ENCODE peak calls at places on chromosomes 6 and 20, in nine cellular contexts. W is left ventricle myocardium inferior, T is pancreas, D is mesenchymal stem cell, A is spleen, B is foreskin keratinocyte, P is colonic mucosa, X is PC-9, H is endothelial cell of umbilical vein. C is an unnamed sample.

GRCh38 chr20:36950432-36951197 is 893 bp downstream of the SAMHD1 start:
- DNase-seq in T (no peak), H (peak; percentile 20), P (peak; percentile 45), D (peak; percentile 65), X (no peak), W (peak; percentile 20), A (no peak), B (no peak), C (peak; percentile 49)

GRCh38 chr6:108083349-108083748 is 8.8 kb upstream of the OSTM1 start:
- DNase-seq in D (peak; percentile 4), W (no peak), P (no peak), X (no peak), B (no peak), H (no peak), T (no peak), A (no peak), C (no peak)

GRCh38 chr6:20919677-20920385 is 385.6 kb downstream of the CDKAL1 start:
- DNase-seq in B (peak; percentile 8), W (no peak), P (no peak), T (no peak), H (peak; percentile 35), A (no peak), X (no peak), D (no peak), C (no peak)

GRCh38 chr6:29813809-29814208 is 13.8 kb upstream of the HLA-G start:
- DNase-seq in B (peak; percentile 20), D (no peak), H (no peak), P (no peak), X (peak; percentile 77), A (no peak), T (no peak), W (no peak), C (no peak)

GRCh38 chr6:22279427-22279826 is 17.4 kb downstream of the PRL start:
- DNase-seq in X (no peak), D (no peak), A (no peak), B (no peak), H (no peak), T (no peak), W (no peak), P (no peak), C (no peak)

GRCh38 chr20:39909447-39909846 is 779.6 kb downstream of the MAFB start:
- DNase-seq in X (no peak), P (peak; percentile 22), W (peak; percentile 17), H (no peak), D (no peak), T (no peak), B (no peak), A (peak; percentile 64), C (no peak)

GRCh38 chr6:99822741-99823512 is 171.1 kb downstream of the MCHR2 start:
- DNase-seq in H (peak; percentile 49), W (no peak), P (peak; percentile 55), X (peak; percentile 56), A (no peak), D (peak; percentile 48), B (peak; percentile 59), T (no peak), C (no peak)

GRCh38 chr6:26234421-26235239 is 130.4 kb upstream of the BTN3A2 start:
- DNase-seq in H (peak; percentile 89), X (peak; percentile 61), T (no peak), P (peak; percentile 90), B (peak; percentile 70), W (no peak), A (peak; percentile 91), D (peak; percentile 87), C (peak; percentile 53)

GRCh38 chr6:4084444-4085328 is 5.7 kb upstream of the FAM217A start:
- DNase-seq in H (no peak), D (no peak), W (no peak), A (no peak), B (no peak), T (no peak), P (no peak), X (no peak), C (no peak)

GRCh38 chr6:111411978-111412574 is 70.9 kb downstream of the REV3L start:
- DNase-seq in H (no peak), W (no peak), P (no peak), D (no peak), T (no peak), X (no peak), B (no peak), A (no peak), C (no peak)

GRCh38 chr6:3698021-3698420 is 53.5 kb downstream of the PXDC1 start:
- DNase-seq in T (no peak), W (no peak), X (no peak), D (no peak), B (no peak), P (no peak), A (no peak), H (no peak), C (no peak)

GRCh38 chr20:25223179-25223661 is 24.7 kb upstream of the PYGB start:
- DNase-seq in A (no peak), X (peak; percentile 98), T (no peak), H (peak; percentile 61), B (peak; percentile 96), D (peak; percentile 96), P (peak; percentile 73), W (no peak), C (peak; percentile 17)

GRCh38 chr6:2020909-2021308 is 224.5 kb downstream of the GMDS start:
- DNase-seq in B (peak; percentile 72), X (no peak), T (no peak), W (no peak), A (no peak), H (peak; percentile 66), P (no peak), D (no peak), C (no peak)

GRCh38 chr6:157224178-157224956 is 99.0 kb downstream of the TMEM242 start:
- DNase-seq in H (no peak), X (no peak), D (no peak), T (no peak), P (no peak), B (no peak), W (no peak), A (peak; percentile 83), C (no peak)

GRCh38 chr6:39196648-39197047 is 32.6 kb downstream of the KCNK5 start:
- DNase-seq in H (no peak), P (no peak), A (no peak), X (peak; percentile 65), W (no peak), T (peak; percentile 17), B (no peak), D (no peak), C (no peak)

DNA sequence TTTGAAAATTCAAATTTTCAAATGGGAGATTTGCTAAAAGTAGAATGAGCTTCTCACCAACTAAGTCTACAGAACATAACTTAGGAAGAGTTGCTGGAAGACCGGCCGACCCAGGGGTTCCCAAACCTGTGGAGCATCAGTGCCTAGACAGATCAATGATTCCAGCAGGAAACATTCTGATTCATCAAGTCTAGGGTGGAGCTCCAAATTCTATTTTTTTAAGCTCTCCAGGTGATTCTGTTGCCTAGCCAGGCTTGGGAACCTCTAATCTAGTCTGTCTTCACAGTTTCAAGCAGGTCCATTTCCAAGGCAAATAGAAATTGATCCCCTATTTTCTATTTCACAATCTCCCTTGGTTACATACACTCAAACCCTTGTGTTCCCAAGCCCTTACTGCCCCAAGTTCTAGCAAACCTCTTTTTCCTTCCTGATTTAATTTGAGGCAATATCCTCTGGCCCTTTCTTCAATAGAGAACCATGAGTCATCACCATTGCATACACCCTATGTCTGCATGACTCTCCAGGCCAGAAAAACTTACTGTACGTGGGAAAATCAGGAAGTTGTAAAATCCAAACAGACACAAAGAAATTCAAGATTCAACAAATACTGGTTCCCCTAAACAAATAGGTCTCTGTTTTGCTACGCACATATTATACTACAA is 8.9 kb downstream of the ATXN1 start:
- DNase-seq in B (peak; percentile 78), X (peak; percentile 90), D (peak; percentile 94), T (no peak), P (peak; percentile 37), A (no peak), H (peak; percentile 91), W (no peak), C (no peak)
- H3K4me1 ChIP-seq in B (peaks cover 28% of the 10 kb centered on the region), X (peaks cover 67% of the 10 kb centered on the region), D (peaks cover 2% of the 10 kb centered on the region), T (peaks cover 50% of the 10 kb centered on the region), P (peaks cover 29% of the 10 kb centered on the region), A (peaks cover 4% of the 10 kb centered on the region), H (peaks cover 17% of the 10 kb centered on the region), W (peaks cover 94% of the 10 kb centered on the region), C (peaks cover 39% of the 10 kb centered on the region)

DNA sequence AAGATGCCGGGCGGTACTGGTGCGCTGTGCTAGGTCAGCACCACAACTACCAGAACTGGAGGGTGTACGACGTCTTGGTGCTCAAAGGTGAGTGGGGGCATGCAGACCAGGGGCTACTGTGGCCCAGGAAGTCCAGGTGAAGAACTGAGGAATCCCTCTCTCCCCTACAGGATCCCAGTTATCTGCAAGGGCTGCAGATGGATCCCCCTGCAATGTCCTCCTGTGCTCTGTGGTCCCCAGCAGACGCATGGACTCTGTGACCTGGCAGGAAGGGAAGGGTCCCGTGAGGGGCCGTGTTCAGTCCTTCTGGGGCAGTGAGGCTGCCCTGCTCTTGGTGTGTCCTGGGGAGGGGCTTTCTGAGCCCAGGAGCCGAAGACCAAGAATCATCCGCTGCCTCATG is 1.0 kb downstream of the LY6G6F start:
- DNase-seq in X (no peak), B (no peak), A (no peak), W (no peak), T (no peak), H (no peak), D (no peak), P (no peak), C (no peak)
- H3K4me1 ChIP-seq in X (peaks cover 6% of the 10 kb centered on the region), B (peaks cover 6% of the 10 kb centered on the region), A (no peaks in the 10 kb centered on the region), W (peaks cover 10% of the 10 kb centered on the region), T (peaks cover 5% of the 10 kb centered on the region), H (peaks cover 8% of the 10 kb centered on the region), D (peaks cover 5% of the 10 kb centered on the region), P (no peaks in the 10 kb centered on the region), C (peaks cover 20% of the 10 kb centered on the region)

GRCh38 chr20:3759884-3760283 is 7.7 kb downstream of the ADISSP start:
- DNase-seq in B (no peak), H (no peak), D (no peak), A (no peak), P (no peak), W (no peak), X (no peak), T (peak; percentile 45), C (no peak)
- H3K4me1 ChIP-seq in B (no peaks in the 10 kb centered on the region), H (no peaks in the 10 kb centered on the region), D (peaks cover 2% of the 10 kb centered on the region), A (no peaks in the 10 kb centered on the region), P (no peaks in the 10 kb centered on the region), W (peaks cover 24% of the 10 kb centered on the region), X (no peaks in the 10 kb centered on the region), T (no peaks in the 10 kb centered on the region), C (no peaks in the 10 kb centered on the region)

GRCh38 chr6:27977387-27977786 is 20.3 kb downstream of the OR2B6 start:
- DNase-seq in P (no peak), B (no peak), X (no peak), W (no peak), A (no peak), H (no peak), T (no peak), D (no peak), C (no peak)

GRCh38 chr6:27970444-27970843 is 13.4 kb downstream of the OR2B6 start:
- DNase-seq in A (no peak), P (no peak), T (no peak), H (no peak), D (no peak), B (no peak), W (no peak), X (no peak), C (no peak)

GRCh38 chr6:27966816-27967426 is 9.9 kb downstream of the OR2B6 start:
- DNase-seq in T (peak; percentile 35), A (peak; percentile 67), B (no peak), P (no peak), W (no peak), D (no peak), H (no peak), X (no peak), C (no peak)

DNA sequence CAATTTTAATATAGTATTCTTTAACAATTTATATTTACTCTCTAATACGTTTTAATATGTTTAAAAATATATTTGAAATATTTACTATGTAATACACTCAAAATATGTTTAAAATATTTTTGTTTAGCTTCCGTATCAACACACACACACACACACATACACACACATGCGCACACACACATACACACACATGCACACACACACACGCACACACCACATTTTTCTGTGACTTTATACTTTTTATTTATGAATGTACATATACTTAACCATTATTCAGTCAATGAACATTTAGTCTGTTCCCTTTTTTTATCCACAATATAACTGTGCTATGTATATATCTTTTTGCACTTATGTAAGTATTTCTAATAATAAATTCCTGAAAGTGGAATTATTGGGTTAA is 15.7 kb downstream of the OR2B6 start:
- DNase-seq in D (no peak), B (no peak), H (no peak), T (no peak), A (no peak), X (no peak), W (no peak), P (no peak), C (no peak)
- H3K4me1 ChIP-seq in D (no peaks in the 10 kb centered on the region), B (no peaks in the 10 kb centered on the region), H (no peaks in the 10 kb centered on the region), T (no peaks in the 10 kb centered on the region), A (no peaks in the 10 kb centered on the region), X (no peaks in the 10 kb centered on the region), W (no peaks in the 10 kb centered on the region), P (no peaks in the 10 kb centered on the region), C (no peaks in the 10 kb centered on the region)